ENCODE peak calls at places on chromosomes 16 and 17, in five cellular contexts. J is tibial artery, F is AG09319, E is IMR-90, U is bronchial epithelial cell. Z is an unnamed sample.
A peak's percentile ranks its signal among the peaks of the same experiment; 100 is the strongest.

GRCh38 chr17:74785096-74785980 is 9.2 kb upstream of the NAT9 start:
- DNase-seq in J (no peak), F (no peak), E (no peak), U (peak; percentile 56), Z (no peak)

GRCh38 chr17:30005709-30006320 is 64.4 kb downstream of the EFCAB5 start:
- DNase-seq in J (no peak), F (no peak), E (peak; percentile 33), U (peak; percentile 52), Z (no peak)

GRCh38 chr16:85423631-85424030 is 189.5 kb upstream of the GSE1 start:
- DNase-seq in J (peak; percentile 10), F (no peak), E (no peak), U (no peak), Z (no peak)

GRCh38 chr17:67679225-67679624 is 38.5 kb upstream of the NOL11 start:
- DNase-seq in J (no peak), F (no peak), E (no peak), U (no peak), Z (no peak)

GRCh38 chr17:39485555-39485954 is 24.3 kb downstream of the CDK12 start:
- DNase-seq in J (no peak), F (peak; percentile 81), E (peak; percentile 98), U (peak; percentile 95), Z (no peak)

GRCh38 chr16:10756574-10756973 is 12.9 kb downstream of the NUBP1 start:
- DNase-seq in J (peak; percentile 50), F (no peak), E (peak; percentile 62), U (no peak), Z (no peak)

GRCh38 chr17:4548721-4549531 is 6.3 kb downstream of the MYBBP1A start:
- DNase-seq in J (no peak), F (no peak), E (peak; percentile 18), U (no peak), Z (no peak)

GRCh38 chr17:21287703-21288449 is 3.4 kb downstream of the MAP2K3 start:
- DNase-seq in J (peak; percentile 97), F (peak; percentile 88), E (peak; percentile 97), U (peak; percentile 93), Z (peak; percentile 90)

GRCh38 chr17:58327363-58328194 is 1.0 kb downstream of the TSPOAP1 start:
- DNase-seq in J (no peak), F (no peak), E (no peak), U (no peak), Z (no peak)

GRCh38 chr17:79176792-79177601 is 102.4 kb downstream of the ENGASE start:
- DNase-seq in J (no peak), F (no peak), E (no peak), U (no peak), Z (no peak)

GRCh38 chr17:54153423-54153822 is 330.7 kb downstream of the KIF2B start:
- DNase-seq in J (no peak), F (no peak), E (no peak), U (no peak), Z (no peak)

GRCh38 chr17:8155341-8156173 is 3.4 kb upstream of the PER1 start:
- DNase-seq in J (no peak), F (no peak), E (no peak), U (peak; percentile 27), Z (no peak)

GRCh38 chr16:3012828-3013420 is at the start of gene CLDN9:
- DNase-seq in J (no peak), F (no peak), E (no peak), U (no peak), Z (no peak)

GRCh38 chr17:794876-795275 is 12.7 kb downstream of the MRM3 start:
- DNase-seq in J (peak; percentile 85), F (peak; percentile 40), E (peak; percentile 59), U (peak; percentile 40), Z (peak; percentile 21)

GRCh38 chr17:75557075-75557851 is 30.3 kb upstream of the MYO15B start:
- DNase-seq in J (no peak), F (peak; percentile 27), E (peak; percentile 17), U (peak; percentile 4), Z (no peak)

GRCh38 chr17:49456172-49456965 is 38.7 kb upstream of the NGFR start:
- DNase-seq in J (no peak), F (peak; percentile 59), E (peak; percentile 89), U (peak; percentile 15), Z (no peak)

GRCh38 chr17:2709173-2709661 is 2.3 kb downstream of the CLUH start:
- DNase-seq in J (no peak), F (no peak), E (no peak), U (peak; percentile 58), Z (no peak)

DNA sequence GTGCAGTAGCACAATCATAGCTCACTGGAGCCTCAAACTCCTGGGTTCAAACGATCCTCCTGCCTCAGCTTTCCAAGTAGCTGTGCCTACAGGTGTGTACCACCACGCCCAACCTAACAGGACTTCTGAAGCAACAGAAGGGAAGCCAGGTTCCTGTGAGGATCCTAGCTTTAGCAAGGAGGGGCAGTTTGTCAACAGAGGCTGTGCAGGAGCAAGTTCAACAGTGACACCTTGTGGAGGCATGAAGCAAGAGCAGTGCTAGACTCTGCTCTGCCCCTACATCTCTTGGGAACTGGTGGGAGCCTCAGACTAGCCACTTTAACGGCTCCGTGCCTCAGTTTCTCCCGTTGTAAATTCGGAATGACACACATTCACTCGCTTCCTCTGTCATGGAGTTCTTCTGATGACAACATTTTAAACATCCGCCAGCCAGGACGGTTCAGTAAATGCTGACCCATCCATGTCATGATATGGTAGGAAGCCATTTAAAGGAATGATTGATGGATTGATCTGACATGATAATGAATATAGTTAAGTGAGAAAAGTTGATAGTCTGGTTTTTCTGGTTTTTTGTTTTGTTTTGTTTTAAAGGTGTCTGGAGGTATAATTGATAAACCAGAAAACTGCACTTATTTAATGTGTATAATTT is 218.7 kb downstream of the MRTFB start:
- DNase-seq in J (no peak), F (no peak), E (peak; percentile 24), U (peak; percentile 20), Z (no peak)
- TF ChIP-seq CTCF in J (no peak), F (peak; percentile 23), E (peak; percentile 34), U (peak; percentile 57), Z (peak; percentile 34)

DNA sequence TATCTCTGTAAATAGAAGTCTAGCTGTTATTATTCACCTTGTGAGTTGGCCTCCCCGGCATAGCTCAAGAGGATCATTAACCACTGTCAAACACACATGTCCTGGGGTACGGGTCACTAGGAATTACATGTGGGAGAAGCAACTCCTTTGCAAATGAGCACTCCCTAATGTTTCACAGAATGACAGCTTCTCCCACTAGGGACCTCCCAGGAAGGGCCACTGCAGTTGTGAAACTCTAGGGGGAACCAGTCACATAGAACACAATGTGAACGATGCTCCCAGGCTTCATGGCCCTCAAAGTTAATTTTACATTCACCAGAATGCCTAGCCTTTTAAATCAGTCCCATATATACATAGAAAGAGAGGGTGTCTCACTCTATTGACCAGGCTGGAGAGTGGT is 12.4 kb upstream of the ZNF19 start:
- DNase-seq in J (no peak), F (no peak), E (no peak), U (no peak), Z (no peak)
- TF ChIP-seq CTCF in J (no peak), F (no peak), E (no peak), U (no peak), Z (no peak)

GRCh38 chr16:77057161-77057736 is 133.7 kb upstream of the MON1B start:
- DNase-seq in J (no peak), F (no peak), E (no peak), U (no peak), Z (no peak)
- TF ChIP-seq CTCF in J (no peak), F (no peak), E (no peak), U (no peak), Z (no peak)

GRCh38 chr16:87956771-87957279 is 5.6 kb downstream of the BANP start:
- DNase-seq in J (no peak), F (no peak), E (peak; percentile 85), U (peak; percentile 37), Z (no peak)
- TF ChIP-seq CTCF in J (no peak), F (peak; percentile 31), E (peak; percentile 63), U (peak; percentile 44), Z (no peak)

DNA sequence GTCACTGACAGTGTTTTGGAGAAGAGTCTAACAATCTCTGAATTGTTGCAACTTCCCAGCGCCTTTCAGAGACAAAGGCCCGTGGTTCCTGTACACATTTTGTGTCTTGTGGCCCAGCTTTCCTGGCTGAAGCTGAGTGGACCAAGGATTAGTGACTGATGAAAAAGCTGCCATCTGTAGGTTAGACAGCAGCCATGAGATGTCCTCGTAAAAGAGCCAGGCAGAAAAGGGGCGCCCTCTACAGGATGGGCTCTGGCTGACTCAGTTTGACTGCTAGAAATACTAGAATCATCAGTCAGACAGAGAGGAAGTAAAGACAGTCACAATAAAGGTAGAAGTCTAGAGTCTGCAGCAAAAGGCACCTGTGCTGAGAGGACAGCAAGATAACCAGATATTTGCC is 26.5 kb upstream of the NF1 start:
- DNase-seq in J (peak; percentile 37), F (no peak), E (peak; percentile 41), U (peak; percentile 38), Z (peak; percentile 25)
- TF ChIP-seq CTCF in J (no peak), F (peak; percentile 21), E (peak; percentile 51), U (peak; percentile 55), Z (peak; percentile 28)

GRCh38 chr16:30377812-30378235 is 3.2 kb downstream of the MYL11 start:
- DNase-seq in J (peak; percentile 97), F (no peak), E (peak; percentile 85), U (peak; percentile 59), Z (peak; percentile 90)

GRCh38 chr16:30377050-30377811 is 2.6 kb downstream of the MYL11 start:
- DNase-seq in J (no peak), F (no peak), E (no peak), U (no peak), Z (no peak)

GRCh38 chr16:30379165-30379783 is 3.1 kb downstream of the SEPTIN1 start:
- DNase-seq in J (no peak), F (no peak), E (no peak), U (no peak), Z (no peak)

GRCh38 chr16:30380072-30380471 is 2.3 kb downstream of the SEPTIN1 start:
- DNase-seq in J (no peak), F (no peak), E (no peak), U (no peak), Z (no peak)

DNA sequence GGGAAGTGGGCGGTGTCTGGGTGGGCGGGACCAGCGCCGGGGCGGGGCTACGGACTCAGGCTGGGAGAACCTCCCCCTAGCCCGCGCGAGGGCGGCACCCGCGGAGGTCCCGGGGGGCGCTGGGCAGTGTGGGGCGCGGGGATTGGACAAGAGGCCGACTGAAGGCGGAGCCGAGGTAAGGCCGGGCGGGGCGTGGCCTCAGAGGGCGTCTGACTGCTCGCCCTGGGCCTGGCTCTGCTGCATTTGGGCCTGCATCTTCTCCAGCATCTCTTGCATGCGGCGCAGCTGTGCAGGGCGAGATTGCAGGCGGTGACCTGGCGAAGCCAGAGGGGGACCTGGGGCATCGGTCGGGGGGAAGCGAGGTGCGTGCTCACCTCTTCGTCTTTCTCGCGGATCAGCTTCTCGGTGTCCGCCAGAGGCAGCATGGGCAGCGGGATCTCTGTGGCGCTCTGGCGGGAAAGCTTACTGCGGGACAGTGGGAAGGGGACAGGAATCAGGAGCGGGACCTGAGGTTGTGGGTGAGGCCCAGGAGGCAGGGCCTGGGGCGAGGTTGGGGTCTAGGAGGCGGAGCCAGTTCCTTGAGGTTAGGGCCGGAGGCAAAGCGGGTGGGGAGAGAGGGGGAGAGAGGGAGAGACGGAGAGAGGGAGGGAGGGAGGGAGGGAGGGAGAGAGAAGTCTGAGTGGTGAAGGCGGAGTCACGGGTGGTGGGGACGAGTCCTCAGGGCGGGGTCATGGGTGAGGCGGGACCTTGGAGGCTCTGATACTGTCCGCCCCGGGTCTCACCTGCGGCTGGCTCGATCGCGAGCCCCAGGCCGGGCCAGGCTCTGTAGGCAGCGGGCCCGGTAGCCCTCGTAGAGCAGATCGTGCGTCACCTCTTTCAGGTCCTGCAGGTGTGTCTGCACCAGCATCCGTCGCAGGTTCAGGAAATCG is 3.9 kb downstream of the SEPTIN1 start:
- DNase-seq in J (peak; percentile 98), F (peak; percentile 95), E (peak; percentile 94), U (peak; percentile 87), Z (peak; percentile 100)
- TF ChIP-seq CTCF in J (no peak), F (peak; percentile 31), E (peak; percentile 35), U (peak; percentile 29), Z (no peak)

GRCh38 chr17:14784997-14785696 is 480.0 kb downstream of the PMP22 start:
- DNase-seq in J (no peak), F (no peak), E (no peak), U (peak; percentile 47), Z (peak; percentile 17)
- TF ChIP-seq CTCF in J (no peak), F (no peak), E (no peak), U (peak; percentile 69), Z (peak; percentile 13)